ENCODE peak calls at places on chromosomes 3 and 15, in nine cellular contexts. K is colonic mucosa, R is left lung, H is heart right ventricle, J is adrenal gland, A is endodermal cell, S is fibroblast of lung, L is NT2/D1, G is mammary epithelial cell. X is an unnamed sample. For H3K4me1 and H3K36me3, the result is how much of the 10 kb centered on the place peaks cover.

GRCh38 chr3:125202197-125202596 is 10.4 kb downstream of the SLC12A8 start:
- DNase-seq in K (no peak), R (no peak), H (no peak), J (no peak), A (no peak), S (no peak), L (no peak), G (no peak), X (no peak)

GRCh38 chr3:115835946-115836345 is 212.6 kb downstream of the GAP43 start:
- DNase-seq in K (no peak), R (no peak), H (no peak), J (no peak), A (no peak), S (no peak), L (no peak), G (no peak), X (no peak)

GRCh38 chr3:5095879-5096278 is 26.2 kb upstream of the ARL8B start:
- DNase-seq in K (no peak), R (peak), H (peak), J (peak), A (peak), S (peak), L (no peak), G (no peak), X (peak)

GRCh38 chr15:77329202-77329601 is 90.7 kb downstream of the PEAK1 start:
- DNase-seq in K (no peak), R (no peak), H (no peak), J (no peak), A (no peak), S (no peak), L (no peak), G (no peak), X (no peak)

GRCh38 chr15:93035953-93036810 is 52.8 kb downstream of the RGMA start:
- DNase-seq in K (no peak), R (peak), H (no peak), J (peak), A (peak), S (peak), L (no peak), G (no peak), X (no peak)

GRCh38 chr3:56826831-56827722 is 25.3 kb upstream of the ARHGEF3 start:
- DNase-seq in K (no peak), R (no peak), H (no peak), J (no peak), A (no peak), S (peak), L (no peak), G (peak), X (no peak)

GRCh38 chr3:120203016-120203415 is 82.0 kb downstream of the GPR156 start:
- DNase-seq in K (peak), R (no peak), H (no peak), J (peak), A (no peak), S (peak), L (no peak), G (peak), X (peak)

GRCh38 chr3:195763843-195764825 is 43.4 kb downstream of the MUC20 start:
- DNase-seq in K (no peak), R (peak), H (no peak), J (no peak), A (no peak), S (no peak), L (no peak), G (no peak), X (no peak)

GRCh38 chr15:100863406-100864198 is 16.0 kb upstream of the ALDH1A3 start:
- DNase-seq in K (peak), R (no peak), H (peak), J (no peak), A (peak), S (peak), L (no peak), G (no peak), X (peak)

GRCh38 chr3:186534113-186534669 is 10.0 kb downstream of the CRYGS start:
- DNase-seq in K (no peak), R (no peak), H (no peak), J (no peak), A (no peak), S (no peak), L (no peak), G (no peak), X (no peak)

GRCh38 chr3:139534992-139535879 is 4.3 kb downstream of the RBP1 start:
- DNase-seq in K (peak), R (no peak), H (peak), J (peak), A (peak), S (peak), L (no peak), G (peak), X (peak)

GRCh38 chr3:29889230-29889629 is 608.4 kb downstream of the RBMS3 start:
- DNase-seq in K (no peak), R (no peak), H (no peak), J (no peak), A (no peak), S (peak), L (no peak), G (peak), X (peak)

GRCh38 chr3:130894130-130894872 is 417 bp downstream of the ATP2C1 start:
- DNase-seq in K (peak), R (peak), H (peak), J (peak), A (peak), S (peak), L (no peak), G (no peak), X (peak)

GRCh38 chr15:96147267-96147666 is 183.2 kb upstream of the NR2F2 start:
- DNase-seq in K (no peak), R (no peak), H (no peak), J (no peak), A (no peak), S (no peak), L (no peak), G (no peak), X (no peak)

GRCh38 chr3:159234306-159234705 is 432.5 kb downstream of the MFSD1 start:
- DNase-seq in K (no peak), R (no peak), H (no peak), J (peak), A (no peak), S (peak), L (no peak), G (no peak), X (peak)

GRCh38 chr3:132079150-132079549 is 44.3 kb upstream of the CPNE4 start:
- DNase-seq in K (no peak), R (no peak), H (no peak), J (no peak), A (no peak), S (peak), L (no peak), G (no peak), X (peak)

DNA sequence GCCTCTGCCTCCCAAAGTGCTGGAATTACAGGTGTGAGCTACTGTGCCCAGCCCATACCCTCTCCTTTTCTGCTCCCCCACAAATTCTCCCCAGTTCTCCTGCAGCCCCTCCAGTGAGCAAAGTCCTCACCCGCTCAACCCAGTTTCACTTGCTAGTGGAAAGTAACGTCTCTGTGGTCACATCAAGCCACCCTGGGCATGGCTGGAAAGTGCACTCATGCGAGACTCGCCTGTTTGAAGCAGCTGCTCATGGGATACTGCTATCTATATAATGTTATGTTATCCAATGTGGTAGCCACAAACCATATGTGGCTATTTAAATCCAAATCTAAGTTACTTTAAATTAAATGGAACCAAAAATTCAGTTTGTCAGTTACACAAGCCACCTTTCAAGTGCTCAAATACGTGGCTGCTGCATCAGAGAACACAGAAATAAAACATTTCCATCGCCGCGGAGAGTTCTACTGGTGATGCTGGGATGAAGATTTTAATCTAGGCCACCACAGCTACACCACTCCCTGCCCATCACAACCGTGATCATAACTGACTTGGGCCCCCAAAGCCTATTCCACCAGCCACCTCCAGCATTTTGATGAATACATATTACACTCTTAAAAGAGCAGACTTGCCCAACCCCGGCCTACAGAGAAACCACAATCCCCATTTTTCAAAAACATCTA is 119.4 kb downstream of the LIPC start:
- DNase-seq in K (no peak), R (no peak), H (no peak), J (no peak), A (peak), S (no peak), L (no peak), G (no peak), X (no peak)
- H3K4me1 ChIP-seq in K (under half), R (under half), H (under half), J (under half), A (under half), S (under half), L (under half), G (under half), X (under half)

GRCh38 chr15:67823371-67824156 is 1.7 kb upstream of the SKOR1 start:
- DNase-seq in K (no peak), R (peak), H (no peak), J (peak), A (peak), S (no peak), L (no peak), G (no peak), X (no peak)
- H3K4me3 ChIP-seq in K (peak), R (no peak), H (peak), J (no peak), A (no peak), S (no peak), L (peak), G (no peak), X (no peak)

GRCh38 chr3:123670743-123671142 is 85.9 kb upstream of the HACD2 start:
- DNase-seq in K (no peak), R (no peak), H (no peak), J (no peak), A (no peak), S (no peak), L (no peak), G (no peak), X (no peak)

GRCh38 chr3:123663977-123664376 is 79.1 kb upstream of the HACD2 start:
- DNase-seq in K (no peak), R (no peak), H (peak), J (no peak), A (no peak), S (no peak), L (no peak), G (no peak), X (no peak)

GRCh38 chr3:123664771-123665170 is 79.9 kb upstream of the HACD2 start:
- DNase-seq in K (no peak), R (no peak), H (no peak), J (no peak), A (no peak), S (peak), L (no peak), G (no peak), X (peak)

GRCh38 chr3:123668906-123669305 is 84.1 kb upstream of the HACD2 start:
- DNase-seq in K (no peak), R (no peak), H (no peak), J (no peak), A (no peak), S (no peak), L (no peak), G (no peak), X (no peak)

GRCh38 chr3:123667784-123668183 is 82.9 kb upstream of the HACD2 start:
- DNase-seq in K (no peak), R (no peak), H (no peak), J (no peak), A (no peak), S (peak), L (no peak), G (no peak), X (peak)
- H3K36me3 ChIP-seq in K (under half), R (under half), H (under half), J (under half), A (under half), S (under half), L (under half), G (under half), X (under half)

DNA sequence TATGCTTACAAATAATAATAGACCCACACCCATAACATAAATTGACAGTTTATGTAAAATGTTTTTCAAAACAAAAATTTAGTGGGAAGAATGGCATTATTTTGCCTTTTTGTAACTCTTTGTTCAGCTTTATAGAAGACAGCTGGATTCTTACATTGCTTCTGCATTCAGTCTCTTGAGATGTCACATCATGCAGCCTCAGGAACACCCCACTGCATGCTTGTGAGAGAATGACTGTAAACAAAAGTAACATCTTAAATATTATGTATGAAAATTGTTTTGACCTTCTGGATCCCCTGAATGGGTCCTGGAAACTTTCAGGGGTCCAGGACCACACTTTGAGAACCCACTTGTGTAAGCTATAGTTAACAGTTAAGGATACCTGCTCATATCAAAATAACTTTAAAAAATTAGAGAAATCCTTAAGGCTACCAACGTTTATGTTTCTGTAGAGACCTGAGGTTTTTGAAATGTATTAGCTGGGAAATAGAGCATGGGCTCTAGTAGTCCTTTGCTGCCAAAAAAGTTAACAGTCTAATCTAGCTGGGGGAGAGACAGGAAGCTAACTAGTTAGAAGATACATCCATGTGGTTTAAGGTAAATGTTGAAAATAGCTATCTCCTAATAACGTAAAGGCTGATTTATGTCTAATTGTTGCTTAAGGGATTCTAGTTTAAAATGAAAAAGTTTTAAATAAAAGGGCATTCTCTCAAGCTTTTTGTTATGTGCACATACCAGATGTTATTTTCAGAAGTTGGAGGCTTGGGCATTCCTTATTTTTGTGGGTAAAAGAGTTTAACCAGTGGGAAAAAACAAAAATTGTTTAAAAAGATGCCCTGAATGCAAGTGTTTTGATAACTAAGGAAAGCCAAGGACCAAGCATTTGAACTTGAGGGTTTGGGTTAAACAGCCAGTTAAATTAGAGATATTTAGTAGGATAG is 3.8 kb downstream of the USP3 start:
- DNase-seq in K (no peak), R (no peak), H (no peak), J (no peak), A (no peak), S (no peak), L (no peak), G (no peak), X (no peak)
- H3K4me1 ChIP-seq in K (under half), R (half or more), H (half or more), J (half or more), A (under half), S (under half), L (under half), G (under half), X (under half)

GRCh38 chr3:141047168-141047567 is 4.0 kb upstream of the SPSB4 start:
- DNase-seq in K (no peak), R (no peak), H (no peak), J (no peak), A (no peak), S (no peak), L (no peak), G (peak), X (no peak)
- H3K4me3 ChIP-seq in K (no peak), R (no peak), H (no peak), J (no peak), A (no peak), S (no peak), L (no peak), G (no peak), X (no peak)

DNA sequence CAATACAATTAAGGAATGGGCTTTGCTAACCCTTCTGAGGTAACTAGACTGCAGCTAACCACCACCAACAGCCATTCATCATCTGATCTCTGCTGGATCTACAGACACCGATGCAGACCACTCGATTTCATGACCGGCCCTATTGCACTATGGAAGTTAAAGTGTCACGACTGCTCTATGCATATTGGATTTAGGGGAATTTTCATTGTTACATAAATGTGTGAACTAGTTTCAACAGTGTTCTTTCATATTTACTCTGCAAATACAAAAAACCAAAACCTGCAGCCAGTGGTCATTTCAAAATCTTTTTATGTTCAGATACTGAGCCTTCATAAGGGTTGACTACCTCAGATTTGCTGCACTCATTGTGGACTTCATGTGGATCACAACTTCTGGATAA is 14.5 kb downstream of the CDV3 start:
- DNase-seq in K (no peak), R (no peak), H (no peak), J (no peak), A (no peak), S (no peak), L (no peak), G (no peak), X (no peak)
- H3K36me3 ChIP-seq in K (under half), R (under half), H (under half), J (under half), A (half or more), S (under half), L (half or more), G (half or more), X (half or more)

DNA sequence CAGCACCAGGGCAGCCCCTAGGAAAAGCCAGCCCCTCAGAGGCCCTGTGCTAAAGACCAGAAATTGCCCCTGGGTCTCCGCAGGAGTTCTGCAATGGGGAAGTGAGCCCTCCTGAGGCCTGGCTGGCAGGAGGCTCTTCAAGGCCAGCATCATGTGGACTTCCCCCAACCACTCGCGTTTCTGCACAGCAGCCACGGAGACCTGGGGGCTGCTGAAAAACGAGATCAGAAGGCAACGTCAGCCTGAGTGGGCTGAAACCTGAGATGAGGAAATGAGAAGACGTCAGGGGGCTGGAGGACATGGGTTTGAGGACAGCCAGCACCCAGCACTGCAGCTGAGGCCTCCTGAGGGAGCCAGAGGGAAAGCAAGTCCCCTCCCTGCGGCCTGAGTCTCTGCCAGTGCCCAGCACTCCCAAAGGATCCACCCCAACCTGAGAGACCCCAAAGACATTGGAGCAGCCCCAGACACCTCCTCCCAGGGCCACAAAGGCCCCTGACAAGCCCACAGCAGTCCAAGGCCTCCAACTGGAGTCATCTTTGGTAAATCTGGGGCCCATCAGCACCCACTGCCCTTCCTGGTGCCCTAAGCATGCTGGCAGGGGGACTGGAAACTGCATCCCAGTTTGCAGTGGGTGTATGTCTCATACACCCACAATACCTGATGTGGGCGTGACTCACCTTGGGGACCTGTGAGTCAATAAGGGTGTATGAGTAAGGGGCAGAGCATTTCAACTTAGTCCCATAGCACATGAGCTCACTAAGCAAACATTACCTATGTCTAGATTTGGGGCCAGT is 29.2 kb upstream of the CYP11A1 start:
- DNase-seq in K (no peak), R (no peak), H (no peak), J (no peak), A (peak), S (peak), L (no peak), G (peak), X (peak)
- H3K4me1 ChIP-seq in K (under half), R (under half), H (under half), J (under half), A (under half), S (under half), L (under half), G (half or more), X (half or more)

DNA sequence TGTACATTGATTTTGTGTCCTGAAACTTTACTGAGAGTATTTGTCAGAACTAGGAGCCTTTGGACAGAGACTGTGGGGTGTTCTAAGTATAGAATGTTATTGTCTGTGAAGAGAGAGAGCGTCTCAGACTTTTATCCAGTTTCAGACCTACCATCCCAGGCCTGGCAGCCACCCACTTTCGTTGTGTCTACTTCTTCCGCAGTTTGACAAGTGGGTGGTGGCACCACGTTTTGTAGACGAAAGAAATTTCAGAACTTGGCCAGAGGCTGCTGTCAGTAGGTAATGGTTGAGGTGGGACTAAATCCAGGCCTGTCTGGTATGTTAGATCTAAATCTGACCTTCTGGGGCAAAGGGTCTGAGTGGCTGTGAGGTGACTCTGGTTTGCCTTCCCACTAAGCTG is 13.4 kb upstream of the TRAK1 start:
- DNase-seq in K (no peak), R (no peak), H (peak), J (no peak), A (no peak), S (no peak), L (no peak), G (no peak), X (no peak)
- H3K4me3 ChIP-seq in K (no peak), R (no peak), H (no peak), J (no peak), A (no peak), S (no peak), L (no peak), G (no peak), X (no peak)

DNA sequence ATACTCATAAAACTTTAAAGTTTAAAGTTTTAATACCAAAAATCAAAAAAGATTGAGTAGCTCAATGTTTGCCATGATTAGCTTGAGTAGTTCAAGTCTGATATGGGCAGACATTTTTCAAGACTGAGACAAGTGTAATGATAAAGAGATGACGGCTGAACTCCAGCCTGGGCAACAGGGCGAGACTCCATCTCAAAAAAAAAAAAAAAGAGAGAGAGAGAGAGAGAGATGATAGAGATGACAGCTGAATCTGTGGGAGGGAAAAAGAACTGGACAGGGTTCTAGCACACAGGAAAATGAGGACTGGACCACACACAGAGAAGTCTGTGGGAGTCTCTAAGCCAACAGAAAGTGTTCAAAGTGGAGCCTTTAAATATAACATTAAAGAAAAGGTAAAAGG is 25.2 kb downstream of the CEP152 start:
- DNase-seq in K (no peak), R (no peak), H (no peak), J (no peak), A (no peak), S (no peak), L (no peak), G (no peak), X (no peak)
- H3K36me3 ChIP-seq in K (under half), R (under half), H (under half), J (under half), A (under half), S (under half), L (half or more), G (under half), X (under half)

X was measured in astrocyte.